ENCODE peak calls at places on chromosome 6, in four cellular contexts. One of them, this sample, is unnamed.

GRCh38 chr6:68723128-68723527 is 88.0 kb downstream of the ADGRB3 start:
- DNase-seq in substantia nigra: no peak
- DNase-seq in mammary epithelial cell: no peak
- DNase-seq in left ventricle myocardium inferior: no peak
- DNase-seq in this sample: no peak

GRCh38 chr6:16377470-16377869 is 139.1 kb downstream of the GMPR start:
- DNase-seq in substantia nigra: no peak
- DNase-seq in mammary epithelial cell: no peak
- DNase-seq in left ventricle myocardium inferior: no peak
- DNase-seq in this sample: no peak

GRCh38 chr6:134979142-134979541 is 29.2 kb upstream of the ALDH8A1 start:
- DNase-seq in substantia nigra: no peak
- DNase-seq in mammary epithelial cell: no peak
- DNase-seq in left ventricle myocardium inferior: no peak
- DNase-seq in this sample: no peak

GRCh38 chr6:83804886-83805285 is 48.3 kb upstream of the RIPPLY2 start:
- DNase-seq in substantia nigra: no peak
- DNase-seq in mammary epithelial cell: no peak
- DNase-seq in left ventricle myocardium inferior: no peak
- DNase-seq in this sample: no peak

GRCh38 chr6:165684333-165684732 is 21.3 kb upstream of the PDE10A start:
- DNase-seq in substantia nigra: no peak
- DNase-seq in mammary epithelial cell: no peak
- DNase-seq in left ventricle myocardium inferior: no peak
- DNase-seq in this sample: no peak

GRCh38 chr6:159953091-159953581 is 15.7 kb upstream of the IGF2R start:
- DNase-seq in substantia nigra: no peak
- DNase-seq in mammary epithelial cell: no peak
- DNase-seq in left ventricle myocardium inferior: peak
- DNase-seq in this sample: no peak

GRCh38 chr6:119241124-119241491 is 108.5 kb downstream of the MAN1A1 start:
- DNase-seq in substantia nigra: no peak
- DNase-seq in mammary epithelial cell: no peak
- DNase-seq in left ventricle myocardium inferior: no peak
- DNase-seq in this sample: no peak

GRCh38 chr6:41608443-41609151 is 29.7 kb upstream of the MDFI start:
- DNase-seq in substantia nigra: no peak
- DNase-seq in mammary epithelial cell: no peak
- DNase-seq in left ventricle myocardium inferior: no peak
- DNase-seq in this sample: no peak

GRCh38 chr6:142945071-142945445 is at the start of gene HIVEP2:
- DNase-seq in substantia nigra: peak
- DNase-seq in mammary epithelial cell: peak
- DNase-seq in left ventricle myocardium inferior: peak
- DNase-seq in this sample: peak

GRCh38 chr6:82651845-82652333 is 288.3 kb downstream of the TPBG start:
- DNase-seq in substantia nigra: no peak
- DNase-seq in mammary epithelial cell: no peak
- DNase-seq in left ventricle myocardium inferior: no peak
- DNase-seq in this sample: no peak

GRCh38 chr6:44486002-44486421 is 98.5 kb downstream of the CDC5L start:
- DNase-seq in substantia nigra: no peak
- DNase-seq in mammary epithelial cell: peak
- DNase-seq in left ventricle myocardium inferior: no peak
- DNase-seq in this sample: no peak

GRCh38 chr6:144595266-144595665 is 310.1 kb downstream of the UTRN start:
- DNase-seq in substantia nigra: no peak
- DNase-seq in mammary epithelial cell: no peak
- DNase-seq in left ventricle myocardium inferior: no peak
- DNase-seq in this sample: no peak

GRCh38 chr6:84553527-84553926 is 210.9 kb downstream of the TBX18 start:
- DNase-seq in substantia nigra: no peak
- DNase-seq in mammary epithelial cell: no peak
- DNase-seq in left ventricle myocardium inferior: no peak
- DNase-seq in this sample: no peak

GRCh38 chr6:56671651-56672461 is 29.2 kb upstream of the DST start:
- DNase-seq in substantia nigra: peak
- DNase-seq in mammary epithelial cell: no peak
- DNase-seq in left ventricle myocardium inferior: no peak
- DNase-seq in this sample: peak

GRCh38 chr6:144171406-144171805 is 21.1 kb downstream of the STX11 start:
- DNase-seq in substantia nigra: no peak
- DNase-seq in mammary epithelial cell: no peak
- DNase-seq in left ventricle myocardium inferior: no peak
- DNase-seq in this sample: no peak

GRCh38 chr6:105651969-105652368 is 249.1 kb upstream of the PREP start:
- DNase-seq in substantia nigra: no peak
- DNase-seq in mammary epithelial cell: no peak
- DNase-seq in left ventricle myocardium inferior: no peak
- DNase-seq in this sample: no peak

GRCh38 chr6:4225207-4225872 is 90.0 kb upstream of the ECI2 start:
- DNase-seq in substantia nigra: no peak
- DNase-seq in mammary epithelial cell: no peak
- DNase-seq in left ventricle myocardium inferior: no peak
- DNase-seq in this sample: no peak

GRCh38 chr6:125363010-125363359 is 61.2 kb upstream of the HDDC2 start:
- DNase-seq in substantia nigra: no peak
- DNase-seq in mammary epithelial cell: peak
- DNase-seq in left ventricle myocardium inferior: no peak
- DNase-seq in this sample: no peak

GRCh38 chr6:125361868-125362267 is 60.1 kb upstream of the HDDC2 start:
- DNase-seq in substantia nigra: no peak
- DNase-seq in mammary epithelial cell: no peak
- DNase-seq in left ventricle myocardium inferior: no peak
- DNase-seq in this sample: no peak

GRCh38 chr6:125365230-125365629 is 63.5 kb upstream of the HDDC2 start:
- DNase-seq in substantia nigra: no peak
- DNase-seq in mammary epithelial cell: no peak
- DNase-seq in left ventricle myocardium inferior: no peak
- DNase-seq in this sample: no peak

GRCh38 chr6:125367036-125367782 is 65.4 kb upstream of the HDDC2 start:
- DNase-seq in substantia nigra: no peak
- DNase-seq in mammary epithelial cell: no peak
- DNase-seq in left ventricle myocardium inferior: no peak
- DNase-seq in this sample: no peak

DNA sequence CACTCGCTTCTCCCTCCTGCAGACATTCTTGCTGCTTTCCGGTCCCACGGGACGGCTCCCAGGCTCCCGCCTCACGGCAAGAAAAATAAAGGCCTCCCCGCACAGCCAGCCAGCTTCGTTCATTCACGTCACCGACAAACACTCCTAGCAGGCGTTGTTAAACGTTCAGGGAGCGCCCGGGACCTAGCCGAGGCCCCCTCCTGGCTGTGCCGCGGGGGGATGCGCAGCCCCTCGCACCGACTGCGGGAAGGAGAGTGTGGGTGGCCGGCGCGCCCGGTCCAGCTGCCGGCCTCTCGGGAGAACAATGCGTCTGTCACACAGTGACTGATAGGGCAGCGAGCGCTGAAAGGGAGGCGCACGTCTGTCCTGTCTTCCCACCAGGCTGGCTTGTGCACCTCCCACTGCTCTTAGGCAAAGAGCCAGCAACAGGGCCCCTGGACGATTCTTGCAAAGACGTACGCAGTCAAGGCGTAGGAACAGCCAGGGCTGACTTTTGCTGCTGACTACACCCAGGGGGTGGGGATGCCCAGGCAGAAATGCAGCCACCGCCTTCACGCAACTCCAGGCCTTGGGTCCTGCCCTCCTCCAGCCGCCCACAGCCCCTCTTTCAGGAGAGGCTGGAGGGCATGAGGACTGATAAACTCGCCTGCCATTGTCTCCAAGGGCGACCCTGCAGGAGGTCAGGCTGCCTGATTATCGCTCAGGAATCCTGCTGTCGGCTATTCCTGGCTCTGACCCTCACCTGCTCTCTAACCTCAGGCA is 61.8 kb upstream of the HDDC2 start:
- DNase-seq in substantia nigra: no peak
- DNase-seq in mammary epithelial cell: peak
- DNase-seq in left ventricle myocardium inferior: peak
- DNase-seq in this sample: peak
- H3K27ac ChIP-seq in substantia nigra: peak
- H3K27ac ChIP-seq in mammary epithelial cell: no peak
- H3K27ac ChIP-seq in left ventricle myocardium inferior: peak
- H3K27ac ChIP-seq in this sample: peak

GRCh38 chr6:15027472-15027871 is 218.4 kb upstream of the JARID2 start:
- DNase-seq in substantia nigra: no peak
- DNase-seq in mammary epithelial cell: no peak
- DNase-seq in left ventricle myocardium inferior: no peak
- DNase-seq in this sample: no peak

GRCh38 chr6:15023448-15023847 is 222.4 kb upstream of the JARID2 start:
- DNase-seq in substantia nigra: no peak
- DNase-seq in mammary epithelial cell: peak
- DNase-seq in left ventricle myocardium inferior: no peak
- DNase-seq in this sample: no peak

GRCh38 chr6:15026832-15027231 is 219.0 kb upstream of the JARID2 start:
- DNase-seq in substantia nigra: no peak
- DNase-seq in mammary epithelial cell: peak
- DNase-seq in left ventricle myocardium inferior: no peak
- DNase-seq in this sample: no peak

GRCh38 chr6:15021074-15021473 is 224.8 kb upstream of the JARID2 start:
- DNase-seq in substantia nigra: no peak
- DNase-seq in mammary epithelial cell: no peak
- DNase-seq in left ventricle myocardium inferior: no peak
- DNase-seq in this sample: no peak

GRCh38 chr6:15025416-15025815 is 220.5 kb upstream of the JARID2 start:
- DNase-seq in substantia nigra: no peak
- DNase-seq in mammary epithelial cell: no peak
- DNase-seq in left ventricle myocardium inferior: no peak
- DNase-seq in this sample: no peak
- H3K27ac ChIP-seq in substantia nigra: no peak
- H3K27ac ChIP-seq in mammary epithelial cell: no peak
- H3K27ac ChIP-seq in left ventricle myocardium inferior: no peak
- H3K27ac ChIP-seq in this sample: no peak

GRCh38 chr6:137881522-137881886 is 14.4 kb downstream of the TNFAIP3 start:
- DNase-seq in substantia nigra: no peak
- DNase-seq in mammary epithelial cell: peak
- DNase-seq in left ventricle myocardium inferior: no peak
- DNase-seq in this sample: no peak
- H3K27ac ChIP-seq in substantia nigra: no peak
- H3K27ac ChIP-seq in mammary epithelial cell: no peak
- H3K27ac ChIP-seq in left ventricle myocardium inferior: peak
- H3K27ac ChIP-seq in this sample: no peak

GRCh38 chr6:95117236-95117635 is 460.1 kb upstream of the MANEA start:
- DNase-seq in substantia nigra: no peak
- DNase-seq in mammary epithelial cell: peak
- DNase-seq in left ventricle myocardium inferior: no peak
- DNase-seq in this sample: no peak

GRCh38 chr6:95120984-95121383 is 456.4 kb upstream of the MANEA start:
- DNase-seq in substantia nigra: no peak
- DNase-seq in mammary epithelial cell: no peak
- DNase-seq in left ventricle myocardium inferior: no peak
- DNase-seq in this sample: no peak

DNA sequence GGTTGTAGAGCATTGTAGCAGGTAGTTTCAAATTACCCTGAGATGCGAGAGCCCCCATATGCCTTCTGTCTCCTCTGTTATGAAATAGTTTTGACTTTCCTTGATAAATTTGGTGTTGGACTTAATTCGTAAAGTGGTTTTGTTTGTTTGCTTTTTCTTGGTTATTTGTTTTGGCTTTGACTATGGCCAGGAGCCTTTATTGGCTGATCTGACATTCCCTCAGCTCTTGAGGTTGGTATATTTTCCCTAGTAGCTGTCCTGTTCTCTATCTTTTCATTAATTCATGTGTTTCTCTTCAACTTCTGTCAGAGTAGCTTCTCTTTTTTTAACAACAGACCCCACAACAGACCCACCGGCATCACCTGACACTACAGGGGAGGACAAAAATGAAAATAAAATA is 457.4 kb upstream of the MANEA start:
- DNase-seq in substantia nigra: no peak
- DNase-seq in mammary epithelial cell: no peak
- DNase-seq in left ventricle myocardium inferior: no peak
- DNase-seq in this sample: no peak
- H3K27ac ChIP-seq in substantia nigra: no peak
- H3K27ac ChIP-seq in mammary epithelial cell: no peak
- H3K27ac ChIP-seq in left ventricle myocardium inferior: no peak
- H3K27ac ChIP-seq in this sample: no peak

DNA sequence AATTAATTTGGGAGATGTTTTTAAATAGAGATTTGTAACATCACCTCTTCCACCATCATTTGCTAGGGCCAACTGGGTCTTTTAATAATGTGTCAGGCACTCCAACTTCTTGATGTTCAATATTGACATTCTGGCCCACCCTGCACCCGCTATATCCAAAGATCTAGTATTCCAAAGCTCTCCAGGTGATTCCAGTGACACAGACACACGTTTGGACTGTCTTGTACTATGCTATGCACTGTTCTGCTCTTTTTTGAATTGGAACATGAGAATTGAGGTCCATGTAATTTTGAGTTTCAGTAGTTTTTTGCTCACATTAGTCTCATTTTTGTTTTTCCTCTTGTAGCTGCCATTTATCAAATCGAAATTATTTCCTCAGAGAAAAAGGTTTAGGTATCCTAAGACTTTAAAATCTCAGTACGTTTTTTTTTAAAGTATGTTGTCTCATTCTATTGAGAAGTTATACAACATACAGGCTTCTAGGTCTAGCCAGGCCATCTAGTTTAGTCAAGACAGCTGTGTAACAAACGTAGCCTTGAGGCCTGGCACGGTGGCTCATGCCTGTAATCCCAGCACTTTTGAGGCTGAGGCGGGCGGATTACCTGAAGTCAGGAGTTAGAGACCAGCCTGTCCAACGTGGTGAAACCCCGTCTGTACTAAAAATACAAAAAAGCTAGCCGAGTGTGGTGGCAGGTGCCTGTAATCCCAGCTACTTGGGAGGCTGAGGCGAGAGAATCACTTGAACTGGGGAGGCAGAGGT is 3.1 kb downstream of the BICRAL start:
- DNase-seq in substantia nigra: no peak
- DNase-seq in mammary epithelial cell: no peak
- DNase-seq in left ventricle myocardium inferior: peak
- DNase-seq in this sample: no peak
- H3K27ac ChIP-seq in substantia nigra: peak
- H3K27ac ChIP-seq in mammary epithelial cell: peak
- H3K27ac ChIP-seq in left ventricle myocardium inferior: peak
- H3K27ac ChIP-seq in this sample: peak

DNA sequence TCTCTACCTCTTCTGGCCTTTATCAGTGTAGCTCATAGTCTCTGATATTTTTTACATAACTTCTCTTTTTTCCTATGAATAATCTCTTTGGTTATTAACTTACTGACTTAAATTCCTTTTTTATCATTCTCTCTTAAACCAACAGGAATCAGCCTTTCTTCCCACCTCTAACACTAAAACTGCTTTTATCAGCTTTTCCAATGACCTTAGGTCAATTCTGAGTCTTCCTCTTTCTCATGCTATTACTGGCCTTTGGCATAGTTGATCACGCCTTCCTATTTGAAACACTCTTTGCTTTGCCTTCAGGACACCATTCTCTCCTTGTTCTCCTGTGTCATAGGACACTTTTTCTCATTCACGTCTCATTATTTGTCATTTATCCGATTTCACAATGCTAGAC is 8.1 kb upstream of the HINT3 start:
- DNase-seq in substantia nigra: no peak
- DNase-seq in mammary epithelial cell: no peak
- DNase-seq in left ventricle myocardium inferior: no peak
- DNase-seq in this sample: no peak
- H3K27ac ChIP-seq in substantia nigra: no peak
- H3K27ac ChIP-seq in mammary epithelial cell: no peak
- H3K27ac ChIP-seq in left ventricle myocardium inferior: no peak
- H3K27ac ChIP-seq in this sample: no peak